ENCODE peak calls at places on chromosome 10, in five cellular contexts. T is GM23338, L is spleen, O is HL-60, P is vagina. Y is an unnamed sample.

GRCh38 chr10:26534384-26534783 is 96.2 kb downstream of the APBB1IP start:
- DNase-seq in T (peak), L (no peak), O (no peak), P (no peak), Y (no peak)

GRCh38 chr10:51269816-51270215 is 195.5 kb downstream of the PRKG1 start:
- DNase-seq in T (no peak), L (no peak), O (no peak), P (no peak), Y (no peak)

GRCh38 chr10:110655286-110655685 is 11.2 kb downstream of the RBM20 start:
- DNase-seq in T (no peak), L (no peak), O (no peak), P (no peak), Y (no peak)

GRCh38 chr10:45558406-45558805 is 114.2 kb downstream of the ZFAND4 start:
- DNase-seq in T (no peak), L (no peak), O (peak), P (no peak), Y (no peak)

GRCh38 chr10:23945845-23946244 is 263.1 kb upstream of the KIAA1217 start:
- DNase-seq in T (no peak), L (no peak), O (no peak), P (no peak), Y (no peak)

GRCh38 chr10:2921956-2922680 is 145.2 kb upstream of the PFKP start:
- DNase-seq in T (peak), L (no peak), O (no peak), P (no peak), Y (no peak)

GRCh38 chr10:92965314-92965713 is 95.3 kb upstream of the CYP26C1 start:
- DNase-seq in T (peak), L (no peak), O (no peak), P (no peak), Y (no peak)

GRCh38 chr10:121501796-121502195 is 96.4 kb downstream of the FGFR2 start:
- DNase-seq in T (no peak), L (no peak), O (no peak), P (no peak), Y (no peak)

GRCh38 chr10:114684822-114685209 is 26.7 kb upstream of the ABLIM1 start:
- DNase-seq in T (no peak), L (no peak), O (no peak), P (no peak), Y (no peak)

GRCh38 chr10:28633750-28634149 is 43.6 kb upstream of the BAMBI start:
- DNase-seq in T (no peak), L (no peak), O (no peak), P (no peak), Y (no peak)

GRCh38 chr10:132231656-132232552 is 45.2 kb downstream of the DPYSL4 start:
- DNase-seq in T (no peak), L (no peak), O (no peak), P (no peak), Y (no peak)

GRCh38 chr10:101234333-101234732 is 5.1 kb upstream of the LBX1 start:
- DNase-seq in T (no peak), L (no peak), O (no peak), P (no peak), Y (no peak)

GRCh38 chr10:97969538-97969937 is 60.9 kb downstream of the CRTAC1 start:
- DNase-seq in T (no peak), L (no peak), O (no peak), P (no peak), Y (no peak)

GRCh38 chr10:86830043-86830591 is 73.7 kb downstream of the BMPR1A start:
- DNase-seq in T (peak), L (no peak), O (no peak), P (no peak), Y (no peak)
- TF ChIP-seq POLR2AphosphoS5 in T (no peak), L (no peak), O (no peak), P (no peak), Y (no peak)

GRCh38 chr10:69866688-69867461 is 65.2 kb downstream of the COL13A1 start:
- DNase-seq in T (peak), L (no peak), O (no peak), P (no peak), Y (peak)
- TF ChIP-seq POLR2AphosphoS5 in T (no peak), L (peak), O (no peak), P (peak), Y (no peak)

GRCh38 chr10:77290528-77291155 is 347.0 kb downstream of the KCNMA1 start:
- DNase-seq in T (no peak), L (no peak), O (no peak), P (no peak), Y (no peak)
- TF ChIP-seq POLR2AphosphoS5 in T (no peak), L (no peak), O (no peak), P (no peak), Y (no peak)

GRCh38 chr10:102245101-102245931 is at the start of gene GBF1:
- DNase-seq in T (peak), L (peak), O (peak), P (no peak), Y (peak)
- TF ChIP-seq POLR2AphosphoS5 in T (peak), L (peak), O (peak), P (peak), Y (peak)

GRCh38 chr10:119030421-119031250 is 1.1 kb downstream of the NANOS1 start:
- DNase-seq in T (peak), L (peak), O (peak), P (no peak), Y (no peak)
- TF ChIP-seq POLR2AphosphoS5 in T (peak), L (peak), O (peak), P (no peak), Y (no peak)

Y was measured in breast epithelium.